ENCODE peak calls at places on chromosomes 12 and 14, in nine cellular contexts. D is fibroblast of the aortic adventitia; O is ascending aorta; S is endodermal cell; E is fibroblast of pulmonary artery; W is suprapubic skin; V is Panc1; R is GM23338; J is CD8-positive, alpha-beta T cell. M is an unnamed sample.

GRCh38 chr14:33602396-33602795 is 348.5 kb downstream of the EGLN3 start:
- DNase-seq in O (no peak), E (no peak), S (no peak), D (no peak), J (no peak), W (no peak), R (no peak), V (no peak), M (no peak)

GRCh38 chr14:34237098-34237497 is 224.9 kb downstream of the SPTSSA start:
- DNase-seq in R (no peak), O (no peak), V (peak; percentile 42), E (no peak), D (no peak), W (no peak), J (no peak), S (no peak), M (no peak)

GRCh38 chr14:66507181-66507721 is 696 bp upstream of the GPHN start:
- DNase-seq in W (no peak), E (no peak), R (peak; percentile 65), D (no peak), O (no peak), V (no peak), J (no peak), S (no peak), M (no peak)

GRCh38 chr14:76701981-76702380 is 59.3 kb upstream of the VASH1 start:
- DNase-seq in V (no peak), S (peak; percentile 11), O (peak; percentile 82), R (no peak), D (peak; percentile 13), E (no peak), W (peak; percentile 81), J (no peak), M (no peak)

GRCh38 chr12:88946377-88946997 is 366.2 kb upstream of the KITLG start:
- DNase-seq in V (no peak), W (no peak), R (no peak), S (no peak), E (peak; percentile 80), D (peak; percentile 90), J (no peak), O (no peak), M (no peak)

GRCh38 chr12:124457287-124458219 is 109.9 kb downstream of the NCOR2 start:
- DNase-seq in R (no peak), J (peak; percentile 42), D (peak; percentile 65), W (peak; percentile 94), S (no peak), O (peak; percentile 84), E (peak; percentile 67), V (no peak), M (peak; percentile 90)

GRCh38 chr12:86774841-86775386 is 518.7 kb upstream of the MGAT4C start:
- DNase-seq in D (peak; percentile 43), V (no peak), W (no peak), E (peak; percentile 48), R (no peak), S (no peak), J (no peak), O (no peak), M (no peak)

GRCh38 chr12:12195516-12195915 is 71.3 kb downstream of the LRP6 start:
- DNase-seq in D (no peak), V (no peak), O (no peak), E (no peak), W (no peak), J (no peak), R (no peak), S (no peak), M (no peak)

GRCh38 chr12:83514372-83514771 is 827.7 kb downstream of the TMTC2 start:
- DNase-seq in O (no peak), J (no peak), S (no peak), V (no peak), D (no peak), E (no peak), R (no peak), W (no peak), M (no peak)

GRCh38 chr12:116498471-116498870 is 60.7 kb upstream of the MAP1LC3B2 start:
- DNase-seq in E (peak; percentile 30), J (no peak), D (peak; percentile 81), R (no peak), W (no peak), V (no peak), S (no peak), O (no peak), M (no peak)

GRCh38 chr12:127539499-127539898 is 727.5 kb upstream of the TMEM132C start:
- DNase-seq in V (no peak), S (no peak), D (no peak), O (no peak), J (no peak), E (no peak), R (peak; percentile 2), W (no peak), M (no peak)

GRCh38 chr14:60247994-60248696 is 876 bp upstream of the PPM1A start:
- DNase-seq in E (peak; percentile 93), S (peak; percentile 95), J (peak; percentile 81), D (peak; percentile 93), W (peak; percentile 96), O (peak; percentile 86), V (peak; percentile 75), R (peak; percentile 95), M (peak; percentile 95)

GRCh38 chr14:61101803-61102548 is 120.9 kb downstream of the SLC38A6 start:
- DNase-seq in R (peak; percentile 75), S (peak; percentile 75), D (peak; percentile 84), E (peak; percentile 92), W (no peak), J (no peak), O (no peak), V (no peak), M (no peak)

GRCh38 chr14:68160779-68161546 is 341.4 kb downstream of the RAD51B start:
- DNase-seq in V (no peak), E (no peak), S (no peak), W (no peak), R (no peak), J (no peak), D (peak; percentile 64), O (no peak), M (no peak)

GRCh38 chr14:100982356-100982755 is 78.8 kb upstream of the RTL1 start:
- DNase-seq in R (no peak), E (no peak), S (no peak), O (no peak), V (no peak), W (no peak), D (no peak), J (no peak), M (no peak)

GRCh38 chr12:25994252-25994651 is 35.8 kb downstream of the RASSF8 start:
- DNase-seq in E (peak; percentile 82), O (no peak), S (no peak), D (peak; percentile 95), J (no peak), W (no peak), R (no peak), V (no peak), M (no peak)

GRCh38 chr14:68733086-68733621 is 59.7 kb downstream of the ZFP36L1 start:
- DNase-seq in D (no peak), S (no peak), E (peak; percentile 63), W (no peak), V (no peak), O (peak; percentile 22), R (no peak), J (no peak), M (no peak)

GRCh38 chr14:32137883-32138282 is 60.8 kb downstream of the ARHGAP5 start:
- DNase-seq in D (no peak), J (no peak), V (no peak), E (no peak), O (no peak), R (no peak), S (no peak), W (no peak), M (no peak)

DNA sequence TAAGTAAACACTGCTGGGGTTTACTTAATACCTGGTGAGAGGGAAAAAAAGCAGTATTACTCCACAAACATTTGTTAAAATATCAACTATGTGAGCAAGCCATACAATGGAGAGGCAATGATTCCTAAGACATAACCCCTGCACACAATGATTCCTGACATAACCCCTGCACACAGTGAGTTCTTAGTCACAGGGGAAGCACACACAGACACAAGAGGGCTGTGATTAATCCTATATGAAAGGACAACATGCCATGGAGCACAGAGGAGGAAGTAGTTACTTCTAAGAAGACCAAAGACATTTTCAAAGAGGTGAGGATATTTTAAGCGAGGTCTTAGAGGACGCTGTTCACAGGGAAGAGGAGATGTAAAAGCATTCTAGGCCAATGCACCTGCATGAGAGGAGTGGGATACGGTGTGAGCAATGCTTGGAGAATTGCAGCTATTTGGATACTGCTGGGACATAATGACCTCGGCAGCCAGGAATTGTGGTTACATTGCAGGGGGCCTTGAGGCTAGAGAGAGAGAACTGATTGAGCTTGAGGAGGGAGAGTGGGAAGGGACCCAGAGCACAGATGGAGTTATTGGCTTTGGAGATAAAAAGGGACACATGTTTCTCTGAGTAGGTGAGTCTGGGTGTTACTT is 211.9 kb downstream of the APAF1 start:
- DNase-seq in V (no peak), O (no peak), W (no peak), E (no peak), J (no peak), R (peak; percentile 89), D (no peak), S (peak; percentile 97), M (no peak)
- H3K4me3 ChIP-seq in V (no peak overlapping the region), O (no peak overlapping the region), W (no peak overlapping the region), E (no peak overlapping the region), J (no peak overlapping the region), R (no peak overlapping the region), D (no peak overlapping the region), S (no peak overlapping the region), M (no peak overlapping the region)

DNA sequence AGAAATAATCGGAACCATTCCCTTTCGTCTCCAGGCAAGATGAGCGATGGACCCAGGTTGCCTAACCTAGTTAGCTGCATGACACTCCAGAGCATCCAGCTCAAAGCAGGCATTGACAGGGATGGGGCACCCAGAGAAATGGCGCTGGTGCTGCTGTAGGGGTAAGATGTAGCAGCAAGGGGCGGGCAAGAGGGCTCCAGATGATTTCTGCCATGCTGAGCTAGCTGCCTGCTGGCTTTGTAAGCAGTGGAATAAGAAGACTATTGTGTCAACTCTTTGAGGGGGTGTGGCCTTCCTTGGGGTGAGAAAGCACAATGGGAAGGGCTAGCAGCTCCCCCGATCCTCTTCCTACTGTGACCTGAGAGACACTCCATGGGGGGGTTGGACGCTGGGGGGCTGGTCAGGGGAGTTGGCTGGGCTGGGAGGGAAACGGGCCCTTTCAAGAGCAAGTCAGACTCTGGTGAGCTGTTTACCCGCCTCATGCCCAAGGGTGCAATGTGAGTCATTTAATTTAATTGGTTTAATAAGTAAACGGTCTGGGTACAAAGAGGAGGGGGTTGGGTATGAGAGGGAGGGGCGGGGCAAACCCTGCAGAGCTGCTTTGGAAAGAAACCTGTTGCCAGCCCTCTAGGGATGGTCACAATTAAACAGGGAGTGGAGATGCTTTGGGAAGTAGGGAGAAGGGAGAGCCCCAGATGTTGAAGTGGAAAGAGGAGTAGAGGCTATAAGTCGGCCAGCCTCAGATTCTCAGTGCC is 50.5 kb downstream of the B4GALNT3 start:
- DNase-seq in R (peak; percentile 58), S (peak; percentile 96), E (no peak), W (no peak), O (no peak), J (no peak), V (no peak), D (no peak), M (peak; percentile 86)
- H3K4me3 ChIP-seq in R (peak overlapping the region; percentile 10), S (peak overlapping the region; percentile 74), E (no peak overlapping the region), W (no peak overlapping the region), O (no peak overlapping the region), J (no peak overlapping the region), V (no peak overlapping the region), D (no peak overlapping the region), M (peak overlapping the region; percentile 33)

GRCh38 chr12:108837680-108838079 is 19.7 kb downstream of the SSH1 start:
- DNase-seq in W (no peak), J (no peak), V (no peak), R (no peak), E (no peak), D (no peak), O (no peak), S (no peak), M (no peak)
- H3K4me3 ChIP-seq in W (no peak overlapping the region), J (no peak overlapping the region), V (no peak overlapping the region), R (no peak overlapping the region), E (no peak overlapping the region), D (no peak overlapping the region), O (no peak overlapping the region), S (no peak overlapping the region), M (no peak overlapping the region)

GRCh38 chr14:91264151-91265150 is 19.9 kb upstream of the GPR68 start:
- DNase-seq in V (no peak), D (no peak), W (no peak), S (peak; percentile 77), R (peak; percentile 65), O (no peak), E (no peak), J (peak; percentile 21), M (no peak)
- H3K4me3 ChIP-seq in V (peak overlapping the region; percentile 33), D (peak overlapping the region; percentile 49), W (peak overlapping the region; percentile 53), S (peak overlapping the region; percentile 73), R (peak overlapping the region; percentile 72), O (peak overlapping the region; percentile 50), E (peak overlapping the region; percentile 21), J (no peak overlapping the region), M (peak overlapping the region; percentile 26)

M was measured in kidney.